ENCODE peak calls at places on chromosomes 2 and 18, in seven cellular contexts. One of them, this sample, is unnamed.

GRCh38 chr2:242056785-242057184 is 187.3 kb downstream of the RTP5 start:
- DNase-seq in K562: no peak
- DNase-seq in suprapubic skin: no peak
- DNase-seq in astrocyte of the spinal cord: no peak
- DNase-seq in H9: no peak
- DNase-seq in RWPE1: no peak
- DNase-seq in type B pancreatic cell: no peak
- DNase-seq in this sample: no peak

GRCh38 chr2:63440612-63441011 is 147.7 kb downstream of the WDPCP start:
- DNase-seq in K562: no peak
- DNase-seq in suprapubic skin: no peak
- DNase-seq in astrocyte of the spinal cord: no peak
- DNase-seq in H9: no peak
- DNase-seq in RWPE1: no peak
- DNase-seq in type B pancreatic cell: no peak
- DNase-seq in this sample: no peak

GRCh38 chr2:200296118-200296517 is 10.4 kb upstream of the SPATS2L start:
- DNase-seq in K562: no peak
- DNase-seq in suprapubic skin: no peak
- DNase-seq in astrocyte of the spinal cord: no peak
- DNase-seq in H9: no peak
- DNase-seq in RWPE1: no peak
- DNase-seq in type B pancreatic cell: no peak
- DNase-seq in this sample: no peak

GRCh38 chr2:20209373-20210109 is 15.4 kb downstream of the SDC1 start:
- DNase-seq in K562: no peak
- DNase-seq in suprapubic skin: no peak
- DNase-seq in astrocyte of the spinal cord: no peak
- DNase-seq in H9: no peak
- DNase-seq in RWPE1: no peak
- DNase-seq in type B pancreatic cell: no peak
- DNase-seq in this sample: no peak

GRCh38 chr2:222208010-222208690 is 90.6 kb downstream of the PAX3 start:
- DNase-seq in K562: no peak
- DNase-seq in suprapubic skin: no peak
- DNase-seq in astrocyte of the spinal cord: peak
- DNase-seq in H9: no peak
- DNase-seq in RWPE1: no peak
- DNase-seq in type B pancreatic cell: no peak
- DNase-seq in this sample: no peak

GRCh38 chr2:106130251-106130998 is 63.7 kb downstream of the UXS1 start:
- DNase-seq in K562: no peak
- DNase-seq in suprapubic skin: no peak
- DNase-seq in astrocyte of the spinal cord: no peak
- DNase-seq in H9: no peak
- DNase-seq in RWPE1: no peak
- DNase-seq in type B pancreatic cell: no peak
- DNase-seq in this sample: no peak

GRCh38 chr2:241437148-241437547 is 71.2 kb downstream of the STK25 start:
- DNase-seq in K562: no peak
- DNase-seq in suprapubic skin: no peak
- DNase-seq in astrocyte of the spinal cord: no peak
- DNase-seq in H9: no peak
- DNase-seq in RWPE1: no peak
- DNase-seq in type B pancreatic cell: no peak
- DNase-seq in this sample: no peak

GRCh38 chr2:233553366-233553765 is 13.2 kb downstream of the USP40 start:
- DNase-seq in K562: no peak
- DNase-seq in suprapubic skin: no peak
- DNase-seq in astrocyte of the spinal cord: no peak
- DNase-seq in H9: no peak
- DNase-seq in RWPE1: no peak
- DNase-seq in type B pancreatic cell: no peak
- DNase-seq in this sample: no peak

GRCh38 chr18:32048507-32049091 is 30.0 kb downstream of the RNF125 start:
- DNase-seq in K562: no peak
- DNase-seq in suprapubic skin: no peak
- DNase-seq in astrocyte of the spinal cord: peak
- DNase-seq in H9: no peak
- DNase-seq in RWPE1: no peak
- DNase-seq in type B pancreatic cell: no peak
- DNase-seq in this sample: no peak

GRCh38 chr18:9992300-9992987 is 78.6 kb downstream of the VAPA start:
- DNase-seq in K562: no peak
- DNase-seq in suprapubic skin: no peak
- DNase-seq in astrocyte of the spinal cord: no peak
- DNase-seq in H9: no peak
- DNase-seq in RWPE1: no peak
- DNase-seq in type B pancreatic cell: no peak
- DNase-seq in this sample: no peak

GRCh38 chr2:169925968-169926367 is 98.7 kb downstream of the UBR3 start:
- DNase-seq in K562: peak
- DNase-seq in suprapubic skin: no peak
- DNase-seq in astrocyte of the spinal cord: no peak
- DNase-seq in H9: no peak
- DNase-seq in RWPE1: no peak
- DNase-seq in type B pancreatic cell: no peak
- DNase-seq in this sample: no peak

GRCh38 chr2:39059366-39059952 is 61.4 kb downstream of the SOS1 start:
- DNase-seq in K562: peak
- DNase-seq in suprapubic skin: no peak
- DNase-seq in astrocyte of the spinal cord: peak
- DNase-seq in H9: no peak
- DNase-seq in RWPE1: peak
- DNase-seq in type B pancreatic cell: no peak
- DNase-seq in this sample: peak

GRCh38 chr18:25503567-25504081 is 151.7 kb upstream of the ZNF521 start:
- DNase-seq in K562: peak
- DNase-seq in suprapubic skin: peak
- DNase-seq in astrocyte of the spinal cord: peak
- DNase-seq in H9: peak
- DNase-seq in RWPE1: peak
- DNase-seq in type B pancreatic cell: no peak
- DNase-seq in this sample: no peak

GRCh38 chr2:104102615-104103014 is 751.3 kb upstream of the POU3F3 start:
- DNase-seq in K562: no peak
- DNase-seq in suprapubic skin: no peak
- DNase-seq in astrocyte of the spinal cord: no peak
- DNase-seq in H9: no peak
- DNase-seq in RWPE1: no peak
- DNase-seq in type B pancreatic cell: no peak
- DNase-seq in this sample: no peak

GRCh38 chr2:43027103-43027482 is 199.3 kb downstream of the ZFP36L2 start:
- DNase-seq in K562: no peak
- DNase-seq in suprapubic skin: no peak
- DNase-seq in astrocyte of the spinal cord: no peak
- DNase-seq in H9: no peak
- DNase-seq in RWPE1: no peak
- DNase-seq in type B pancreatic cell: no peak
- DNase-seq in this sample: no peak

GRCh38 chr2:42021490-42021889 is 26.3 kb upstream of the PKDCC start:
- DNase-seq in K562: no peak
- DNase-seq in suprapubic skin: no peak
- DNase-seq in astrocyte of the spinal cord: peak
- DNase-seq in H9: no peak
- DNase-seq in RWPE1: no peak
- DNase-seq in type B pancreatic cell: no peak
- DNase-seq in this sample: no peak

GRCh38 chr18:79485788-79486355 is 90.1 kb downstream of the NFATC1 start:
- DNase-seq in K562: no peak
- DNase-seq in suprapubic skin: peak
- DNase-seq in astrocyte of the spinal cord: peak
- DNase-seq in H9: no peak
- DNase-seq in RWPE1: no peak
- DNase-seq in type B pancreatic cell: no peak
- DNase-seq in this sample: no peak

GRCh38 chr18:77144451-77145118 is 12.0 kb upstream of the MBP start:
- DNase-seq in K562: no peak
- DNase-seq in suprapubic skin: no peak
- DNase-seq in astrocyte of the spinal cord: no peak
- DNase-seq in H9: no peak
- DNase-seq in RWPE1: no peak
- DNase-seq in type B pancreatic cell: no peak
- DNase-seq in this sample: no peak

GRCh38 chr2:99635710-99636431 is 146.1 kb upstream of the REV1 start:
- DNase-seq in K562: no peak
- DNase-seq in suprapubic skin: no peak
- DNase-seq in astrocyte of the spinal cord: peak
- DNase-seq in H9: no peak
- DNase-seq in RWPE1: no peak
- DNase-seq in type B pancreatic cell: no peak
- DNase-seq in this sample: no peak

GRCh38 chr2:239227111-239227581 is 173.7 kb downstream of the HDAC4 start:
- DNase-seq in K562: no peak
- DNase-seq in suprapubic skin: peak
- DNase-seq in astrocyte of the spinal cord: no peak
- DNase-seq in H9: no peak
- DNase-seq in RWPE1: no peak
- DNase-seq in type B pancreatic cell: no peak
- DNase-seq in this sample: no peak

GRCh38 chr2:239225921-239226561 is 174.8 kb downstream of the HDAC4 start:
- DNase-seq in K562: no peak
- DNase-seq in suprapubic skin: peak
- DNase-seq in astrocyte of the spinal cord: peak
- DNase-seq in H9: no peak
- DNase-seq in RWPE1: no peak
- DNase-seq in type B pancreatic cell: no peak
- DNase-seq in this sample: no peak

GRCh38 chr2:239227661-239228371 is 173.0 kb downstream of the HDAC4 start:
- DNase-seq in K562: no peak
- DNase-seq in suprapubic skin: peak
- DNase-seq in astrocyte of the spinal cord: no peak
- DNase-seq in H9: no peak
- DNase-seq in RWPE1: no peak
- DNase-seq in type B pancreatic cell: no peak
- DNase-seq in this sample: no peak

GRCh38 chr2:239225456-239225855 is 175.4 kb downstream of the HDAC4 start:
- DNase-seq in K562: no peak
- DNase-seq in suprapubic skin: peak
- DNase-seq in astrocyte of the spinal cord: no peak
- DNase-seq in H9: no peak
- DNase-seq in RWPE1: no peak
- DNase-seq in type B pancreatic cell: no peak
- DNase-seq in this sample: no peak

DNA sequence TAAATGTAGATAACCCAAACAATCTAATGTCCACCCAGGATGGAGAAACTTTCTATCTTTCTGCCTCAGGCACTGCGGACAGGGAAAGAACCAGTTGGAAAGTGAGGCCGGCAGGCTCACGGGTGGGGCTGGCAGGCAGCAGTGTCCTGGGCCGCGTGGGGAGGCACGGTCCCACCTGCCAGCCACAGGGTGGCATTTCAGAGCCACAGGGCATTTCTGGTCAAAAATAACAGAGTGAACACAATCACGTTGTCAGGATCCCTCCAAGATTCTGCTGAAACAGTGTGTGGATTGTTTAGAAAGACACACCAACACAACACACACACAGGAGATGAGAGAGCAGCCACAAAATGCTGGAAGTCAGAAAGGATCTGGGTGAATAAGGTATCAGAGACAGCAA is 174.1 kb downstream of the HDAC4 start:
- DNase-seq in K562: no peak
- DNase-seq in suprapubic skin: peak
- DNase-seq in astrocyte of the spinal cord: no peak
- DNase-seq in H9: no peak
- DNase-seq in RWPE1: no peak
- DNase-seq in type B pancreatic cell: no peak
- DNase-seq in this sample: no peak
- TF ChIP-seq CTCF in K562: no peak
- TF ChIP-seq CTCF in suprapubic skin: no peak
- TF ChIP-seq CTCF in astrocyte of the spinal cord: no peak
- TF ChIP-seq CTCF in H9: no peak
- TF ChIP-seq CTCF in RWPE1: no peak
- TF ChIP-seq CTCF in type B pancreatic cell: no peak
- TF ChIP-seq CTCF in this sample: no peak

GRCh38 chr2:8421658-8422499 is 260.0 kb upstream of the ID2 start:
- DNase-seq in K562: peak
- DNase-seq in suprapubic skin: no peak
- DNase-seq in astrocyte of the spinal cord: no peak
- DNase-seq in H9: no peak
- DNase-seq in RWPE1: no peak
- DNase-seq in type B pancreatic cell: no peak
- DNase-seq in this sample: peak
- TF ChIP-seq CTCF in K562: peak
- TF ChIP-seq CTCF in suprapubic skin: no peak
- TF ChIP-seq CTCF in astrocyte of the spinal cord: no peak
- TF ChIP-seq CTCF in H9: no peak
- TF ChIP-seq CTCF in RWPE1: no peak
- TF ChIP-seq CTCF in type B pancreatic cell: no peak
- TF ChIP-seq CTCF in this sample: no peak

DNA sequence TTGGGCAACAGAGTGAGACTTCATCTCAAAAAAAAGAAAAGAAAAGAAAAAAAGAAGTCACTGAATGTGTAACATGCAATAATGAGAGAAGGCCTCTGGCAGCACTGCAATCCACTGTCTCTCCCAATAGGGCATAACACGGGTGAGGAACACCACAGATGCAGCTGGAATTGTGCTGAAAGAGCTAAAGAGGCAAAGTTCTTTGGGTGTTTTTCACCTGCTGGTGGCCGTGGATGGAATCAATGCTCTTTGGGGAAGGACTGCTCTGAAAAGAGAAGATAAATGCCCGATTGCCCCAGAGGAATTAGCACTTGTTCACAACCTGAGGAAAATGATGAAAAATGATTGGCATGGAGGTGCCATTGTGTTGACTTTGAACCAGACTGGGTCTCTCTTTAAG is 31.0 kb upstream of the CYBRD1 start:
- DNase-seq in K562: peak
- DNase-seq in suprapubic skin: no peak
- DNase-seq in astrocyte of the spinal cord: no peak
- DNase-seq in H9: no peak
- DNase-seq in RWPE1: no peak
- DNase-seq in type B pancreatic cell: no peak
- DNase-seq in this sample: no peak
- TF ChIP-seq CTCF in K562: peak
- TF ChIP-seq CTCF in suprapubic skin: no peak
- TF ChIP-seq CTCF in astrocyte of the spinal cord: no peak
- TF ChIP-seq CTCF in H9: no peak
- TF ChIP-seq CTCF in RWPE1: no peak
- TF ChIP-seq CTCF in type B pancreatic cell: no peak
- TF ChIP-seq CTCF in this sample: no peak

DNA sequence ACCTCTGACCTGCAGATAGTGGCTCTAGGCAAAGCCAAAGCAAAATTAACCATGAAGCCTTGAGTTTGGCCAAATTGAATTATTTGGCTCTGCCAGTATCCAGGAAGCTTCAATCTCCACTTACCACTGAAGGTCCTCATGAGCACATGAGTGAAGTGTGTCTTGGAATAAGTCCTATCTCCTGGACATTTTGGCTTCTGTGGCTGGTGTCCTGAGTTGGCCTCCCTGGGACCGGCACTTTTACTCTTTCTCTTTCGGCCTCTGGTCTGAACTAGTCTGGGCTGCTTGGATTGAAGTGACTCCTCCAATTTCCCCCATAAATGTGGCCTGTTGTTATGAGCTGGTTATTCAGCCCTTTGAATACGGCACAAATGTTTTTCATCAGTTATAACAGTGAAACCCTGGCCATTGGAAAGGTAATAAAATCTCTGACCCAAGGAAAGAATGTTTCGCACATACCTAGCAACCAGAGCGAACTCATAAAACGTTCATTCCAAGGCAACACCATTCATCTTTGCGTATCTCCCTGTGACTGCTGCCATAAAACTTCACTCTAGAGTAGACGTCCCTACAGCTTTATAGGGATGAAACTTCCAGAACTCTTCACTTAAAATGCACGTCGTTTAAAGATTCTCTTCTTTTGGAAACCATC is 216.4 kb downstream of the LPIN1 start:
- DNase-seq in K562: no peak
- DNase-seq in suprapubic skin: no peak
- DNase-seq in astrocyte of the spinal cord: no peak
- DNase-seq in H9: no peak
- DNase-seq in RWPE1: no peak
- DNase-seq in type B pancreatic cell: no peak
- DNase-seq in this sample: no peak
- TF ChIP-seq CTCF in K562: no peak
- TF ChIP-seq CTCF in suprapubic skin: no peak
- TF ChIP-seq CTCF in astrocyte of the spinal cord: no peak
- TF ChIP-seq CTCF in H9: no peak
- TF ChIP-seq CTCF in RWPE1: no peak
- TF ChIP-seq CTCF in type B pancreatic cell: no peak
- TF ChIP-seq CTCF in this sample: no peak

This sample was measured in GM13976.